ENCODE peak calls at places on chromosomes 6 and 20, in five cellular contexts. A is astrocyte of the cerebellum, W is glomerular endothelial cell, P is NCI-H69, M is AG08395. U is an unnamed sample.

GRCh38 chr6:132443206-132443605 is 41.9 kb upstream of the MOXD1 start:
- DNase-seq in W (no peak), M (peak), P (no peak), A (no peak), U (no peak)

GRCh38 chr6:111958534-111958933 is 85.3 kb upstream of the FYN start:
- DNase-seq in M (no peak), W (no peak), A (no peak), P (peak), U (no peak)

GRCh38 chr6:52063584-52064400 is 23.6 kb downstream of the PKHD1 start:
- DNase-seq in P (peak), M (peak), A (no peak), W (no peak), U (no peak)

GRCh38 chr6:117446851-117447250 is 21.1 kb upstream of the ROS1 start:
- DNase-seq in A (no peak), M (no peak), P (no peak), W (no peak), U (no peak)

GRCh38 chr6:12148317-12148801 is 136.2 kb downstream of the HIVEP1 start:
- DNase-seq in M (peak), W (no peak), A (peak), P (no peak), U (no peak)

GRCh38 chr6:26322645-26323482 is 42.1 kb upstream of the BTN3A2 start:
- DNase-seq in M (peak), W (no peak), A (peak), P (peak), U (peak)

GRCh38 chr6:61887425-61887824 is 398.6 kb downstream of the KHDRBS2 start:
- DNase-seq in A (peak), W (no peak), P (peak), M (no peak), U (no peak)

GRCh38 chr6:38400101-38400500 is 239.6 kb downstream of the BTBD9 start:
- DNase-seq in W (no peak), A (no peak), P (no peak), M (no peak), U (no peak)

GRCh38 chr6:158003910-158004695 is 22.4 kb downstream of the SYNJ2 start:
- DNase-seq in P (no peak), A (no peak), M (no peak), W (no peak), U (no peak)

GRCh38 chr20:36179170-36179945 is 24.8 kb downstream of the EPB41L1 start:
- DNase-seq in P (peak), W (no peak), M (no peak), A (no peak), U (no peak)

GRCh38 chr6:107064579-107065065 is 36.6 kb downstream of the MTRES1 start:
- DNase-seq in M (peak), W (no peak), A (peak), P (no peak), U (no peak)

GRCh38 chr6:38587766-38588362 is 51.9 kb downstream of the BTBD9 start:
- DNase-seq in P (no peak), W (no peak), M (no peak), A (no peak), U (no peak)

GRCh38 chr6:36685198-36685919 is 6.8 kb downstream of the CDKN1A start:
- DNase-seq in P (no peak), A (no peak), W (no peak), M (no peak), U (no peak)

GRCh38 chr6:169188051-169188863 is 65.4 kb downstream of the THBS2 start:
- DNase-seq in P (no peak), M (peak), W (no peak), A (peak), U (no peak)

GRCh38 chr20:24954151-24954550 is 5.1 kb downstream of the CST7 start:
- DNase-seq in A (no peak), M (no peak), P (no peak), W (no peak), U (no peak)